ENCODE peak calls at places on chromosomes 13 and 19, in six cellular contexts. F is K562, K is A549, Z is endothelial cell of umbilical vein, M is NB4, I is HepG2. E is an unnamed sample.

GRCh38 chr13:92175330-92175729 is 776.9 kb downstream of the GPC5 start:
- DNase-seq in F (no peak), K (no peak), Z (no peak), M (peak; percentile 59), I (peak; percentile 27), E (no peak)

GRCh38 chr13:39051157-39051556 is 12.9 kb downstream of the NHLRC3 start:
- DNase-seq in F (no peak), K (no peak), Z (peak; percentile 57), M (peak; percentile 58), I (peak; percentile 13), E (no peak)

GRCh38 chr13:92767468-92767867 is 459.1 kb upstream of the GPC6 start:
- DNase-seq in F (no peak), K (no peak), Z (no peak), M (no peak), I (no peak), E (no peak)

GRCh38 chr19:10408511-10409291 is 5.4 kb upstream of the CDC37 start:
- DNase-seq in F (peak; percentile 2), K (no peak), Z (no peak), M (peak; percentile 97), I (no peak), E (no peak)

GRCh38 chr19:36363845-36364244 is 15.2 kb downstream of the ZFP14 start:
- DNase-seq in F (no peak), K (no peak), Z (no peak), M (no peak), I (no peak), E (no peak)

GRCh38 chr19:51521796-51522195 is 9.7 kb downstream of the SIGLEC6 start:
- DNase-seq in F (no peak), K (no peak), Z (no peak), M (no peak), I (no peak), E (no peak)

GRCh38 chr19:14916848-14917247 is 24.4 kb upstream of the OR7C2 start:
- DNase-seq in F (no peak), K (peak; percentile 5), Z (no peak), M (peak; percentile 60), I (no peak), E (no peak)

GRCh38 chr13:51111174-51111573 is at the start of gene C13orf42:
- DNase-seq in F (no peak), K (no peak), Z (no peak), M (no peak), I (no peak), E (no peak)

GRCh38 chr13:94157705-94158218 is 321.7 kb downstream of the DCT start:
- DNase-seq in F (no peak), K (no peak), Z (no peak), M (no peak), I (no peak), E (no peak)

GRCh38 chr19:56309511-56310185 is 5.0 kb downstream of the ZSCAN5A start:
- DNase-seq in F (peak; percentile 80), K (no peak), Z (peak; percentile 47), M (peak; percentile 73), I (peak; percentile 39), E (no peak)

GRCh38 chr13:104571161-104571889 is 1505.1 kb upstream of the SLC10A2 start:
- DNase-seq in F (no peak), K (peak; percentile 5), Z (peak; percentile 89), M (peak; percentile 42), I (peak; percentile 16), E (no peak)

GRCh38 chr19:8835446-8835845 is 3.3 kb downstream of the MBD3L1 start:
- DNase-seq in F (no peak), K (no peak), Z (no peak), M (peak; percentile 51), I (no peak), E (no peak)

GRCh38 chr19:8332976-8333770 is 9.9 kb downstream of the KANK3 start:
- DNase-seq in F (peak; percentile 22), K (no peak), Z (no peak), M (no peak), I (no peak), E (no peak)

GRCh38 chr13:112880221-112880641 is 88.8 kb upstream of the MCF2L start:
- DNase-seq in F (no peak), K (no peak), Z (no peak), M (no peak), I (no peak), E (no peak)

GRCh38 chr13:59229861-59230260 is 933.9 kb downstream of the DIAPH3 start:
- DNase-seq in F (no peak), K (no peak), Z (no peak), M (no peak), I (no peak), E (no peak)

GRCh38 chr13:111937763-111938375 is 129.1 kb upstream of the SOX1 start:
- DNase-seq in F (no peak), K (no peak), Z (no peak), M (no peak), I (no peak), E (no peak)

GRCh38 chr19:20858861-20859260 is 64.2 kb upstream of the ZNF85 start:
- DNase-seq in F (no peak), K (no peak), Z (no peak), M (no peak), I (no peak), E (no peak)

GRCh38 chr13:36528105-36528504 is 95.8 kb downstream of the CCNA1 start:
- DNase-seq in F (no peak), K (no peak), Z (no peak), M (no peak), I (no peak), E (no peak)

GRCh38 chr19:13961826-13962737 is 9.8 kb downstream of the DCAF15 start:
- DNase-seq in F (peak; percentile 35), K (no peak), Z (no peak), M (no peak), I (no peak), E (no peak)

GRCh38 chr13:21970172-21970571 is 299.3 kb downstream of the FGF9 start:
- DNase-seq in F (no peak), K (no peak), Z (no peak), M (no peak), I (no peak), E (no peak)

GRCh38 chr19:16051254-16052025 is 24.9 kb upstream of the TPM4 start:
- DNase-seq in F (peak; percentile 48), K (no peak), Z (peak; percentile 47), M (peak; percentile 63), I (no peak), E (no peak)

GRCh38 chr19:46958542-46958941 is 61.1 kb upstream of the NPAS1 start:
- DNase-seq in F (no peak), K (no peak), Z (peak; percentile 68), M (peak; percentile 87), I (peak; percentile 44), E (no peak)

GRCh38 chr19:33212024-33212772 is 13.5 kb downstream of the SLC7A10 start:
- DNase-seq in F (no peak), K (no peak), Z (no peak), M (no peak), I (no peak), E (no peak)

GRCh38 chr13:40984670-40985366 is 34.3 kb downstream of the ELF1 start:
- DNase-seq in F (no peak), K (no peak), Z (peak; percentile 76), M (no peak), I (no peak), E (peak; percentile 67)

DNA sequence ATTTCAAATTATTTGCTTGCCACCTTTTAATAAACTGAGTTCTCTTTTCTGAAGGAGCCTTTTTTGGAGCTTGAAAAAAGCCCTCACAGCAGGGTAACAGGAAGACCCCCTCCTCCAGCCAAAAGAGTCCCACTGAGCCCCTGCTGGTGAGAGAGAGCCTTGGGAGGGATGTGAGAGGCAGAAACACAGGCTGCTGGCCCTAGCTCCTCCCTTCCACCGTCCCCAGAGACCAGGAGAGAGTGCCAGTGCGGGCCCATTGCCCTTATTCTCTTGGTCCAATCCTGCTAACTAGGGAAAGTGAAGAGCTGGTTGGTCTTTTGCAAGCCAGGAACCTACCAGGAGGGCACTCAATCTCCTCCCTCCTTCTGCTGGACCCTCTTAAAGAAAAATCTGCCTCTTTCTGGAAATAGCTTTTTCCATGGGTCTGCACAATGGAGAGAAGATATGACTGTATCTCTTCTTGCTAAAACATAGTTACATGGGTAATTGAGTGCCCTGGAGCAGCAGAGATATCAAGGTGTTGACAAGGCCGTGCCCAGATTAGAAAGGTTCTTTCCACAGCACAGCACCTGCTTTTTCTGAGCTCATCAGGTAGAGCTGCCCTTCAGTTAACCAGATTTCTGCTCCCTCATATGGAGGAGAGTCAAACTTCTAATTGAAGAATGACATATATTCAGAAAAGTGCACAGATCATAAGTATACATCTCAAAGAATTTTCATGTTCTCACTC is 113.9 kb downstream of the LRCH1 start:
- DNase-seq in F (no peak), K (no peak), Z (no peak), M (no peak), I (no peak), E (no peak)
- TF ChIP-seq MYC in F (no peak), K (no peak), Z (no peak), M (no peak), I (no peak), E (no peak)

GRCh38 chr19:5210556-5210955 is 130.1 kb downstream of the PTPRS start:
- DNase-seq in F (no peak), K (no peak), Z (no peak), M (no peak), I (no peak), E (no peak)
- TF ChIP-seq MYC in F (no peak), K (no peak), Z (no peak), M (no peak), I (no peak), E (no peak)

GRCh38 chr19:31344403-31344802 is 4.8 kb downstream of the TSHZ3 start:
- DNase-seq in F (no peak), K (no peak), Z (no peak), M (no peak), I (no peak), E (no peak)

GRCh38 chr19:31347828-31348314 is 1.4 kb downstream of the TSHZ3 start:
- DNase-seq in F (no peak), K (no peak), Z (no peak), M (no peak), I (no peak), E (no peak)

GRCh38 chr19:31347356-31347755 is 1.9 kb downstream of the TSHZ3 start:
- DNase-seq in F (no peak), K (no peak), Z (no peak), M (no peak), I (no peak), E (no peak)

GRCh38 chr19:31346660-31347059 is 2.6 kb downstream of the TSHZ3 start:
- DNase-seq in F (no peak), K (no peak), Z (no peak), M (no peak), I (no peak), E (no peak)

DNA sequence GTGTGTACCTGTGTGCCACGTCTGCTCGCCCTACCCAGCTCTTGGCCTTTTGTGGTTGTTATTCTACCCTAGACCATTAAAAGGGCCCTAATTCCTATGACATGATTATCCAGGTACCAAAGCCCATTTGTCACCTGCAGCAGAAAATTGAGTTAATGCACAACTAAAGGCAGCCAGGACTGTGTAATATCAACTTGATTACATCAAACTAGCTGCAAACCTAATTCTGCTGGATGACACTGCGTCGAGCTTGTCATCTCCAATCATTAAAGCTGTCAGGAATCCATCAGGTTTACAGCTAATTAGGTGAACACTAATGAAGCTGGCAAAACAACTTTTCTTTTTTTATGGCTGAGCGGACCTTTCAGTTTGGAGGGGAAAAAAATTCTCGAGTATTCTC is 3.1 kb downstream of the TSHZ3 start:
- DNase-seq in F (no peak), K (no peak), Z (no peak), M (no peak), I (no peak), E (no peak)
- TF ChIP-seq MYC in F (no peak), K (no peak), Z (no peak), M (no peak), I (no peak), E (no peak)

GRCh38 chr13:30135868-30136267 is 171.5 kb downstream of the KATNAL1 start:
- DNase-seq in F (no peak), K (no peak), Z (no peak), M (no peak), I (no peak), E (no peak)
- TF ChIP-seq MYC in F (no peak), K (no peak), Z (no peak), M (no peak), I (no peak), E (no peak)